ENCODE peak calls at places on chromosomes 7 and 10, in six cellular contexts. J is tibial nerve, U is ovary, S is stomach, P is heart left ventricle, M is IMR-90. W is an unnamed sample.

GRCh38 chr10:44874176-44874575 is 37.0 kb upstream of the TMEM72 start:
- DNase-seq in M (no peak), J (no peak), P (no peak), S (peak; percentile 74), U (no peak), W (peak; percentile 88)

GRCh38 chr7:66366701-66367100 is 161.6 kb downstream of the TPST1 start:
- DNase-seq in U (no peak), M (no peak), P (no peak), S (no peak), J (no peak), W (no peak)

GRCh38 chr10:77240042-77240619 is 397.5 kb downstream of the KCNMA1 start:
- DNase-seq in J (no peak), S (no peak), U (no peak), M (peak; percentile 70), P (no peak), W (no peak)

GRCh38 chr10:117461766-117462423 is 80.7 kb upstream of the EMX2 start:
- DNase-seq in P (no peak), S (no peak), U (peak; percentile 29), M (peak; percentile 37), J (peak; percentile 31), W (no peak)

GRCh38 chr10:106107711-106108110 is 1056.8 kb downstream of the SORCS1 start:
- DNase-seq in P (no peak), M (no peak), S (no peak), U (no peak), J (no peak), W (no peak)

GRCh38 chr10:78614267-78614666 is 454.5 kb upstream of the ZMIZ1 start:
- DNase-seq in M (no peak), S (no peak), J (no peak), P (no peak), U (no peak), W (no peak)

GRCh38 chr7:75772081-75773077 is at the start of gene CCL26:
- DNase-seq in P (peak; percentile 15), U (peak; percentile 58), S (peak; percentile 26), M (peak; percentile 79), J (peak; percentile 77), W (peak; percentile 12)

GRCh38 chr10:112203328-112204076 is 19.9 kb upstream of the GPAM start:
- DNase-seq in S (no peak), J (no peak), U (no peak), P (no peak), M (peak; percentile 46), W (no peak)

GRCh38 chr10:125633517-125633999 is 49.4 kb downstream of the TEX36 start:
- DNase-seq in P (no peak), S (no peak), M (no peak), U (no peak), J (no peak), W (no peak)

GRCh38 chr10:61503051-61503450 is 49.9 kb upstream of the TMEM26 start:
- DNase-seq in S (no peak), U (no peak), M (peak; percentile 58), P (no peak), J (no peak), W (no peak)

GRCh38 chr7:42144253-42145002 is 92.6 kb downstream of the GLI3 start:
- DNase-seq in J (no peak), M (peak; percentile 29), S (no peak), U (no peak), P (no peak), W (no peak)

GRCh38 chr10:58791137-58791536 is 278.5 kb downstream of the BICC1 start:
- DNase-seq in U (no peak), P (no peak), J (no peak), M (peak; percentile 55), S (no peak), W (no peak)

GRCh38 chr7:18958627-18959026 is 158.8 kb downstream of the TWIST1 start:
- DNase-seq in S (no peak), J (no peak), U (no peak), M (peak; percentile 85), P (no peak), W (no peak)

GRCh38 chr10:126905776-126906703 is 812 bp downstream of the DOCK1 start:
- DNase-seq in J (peak; percentile 18), P (peak; percentile 46), M (peak; percentile 52), U (peak; percentile 60), S (peak; percentile 33), W (peak; percentile 38)

GRCh38 chr10:1209355-1209979 is 153.3 kb downstream of the WDR37 start:
- DNase-seq in S (no peak), J (no peak), U (no peak), P (no peak), M (no peak), W (no peak)

GRCh38 chr7:6015917-6016652 is 7.0 kb downstream of the AIMP2 start:
- DNase-seq in U (peak; percentile 73), S (peak; percentile 78), P (peak; percentile 46), J (peak; percentile 70), M (peak; percentile 95), W (peak; percentile 96)

GRCh38 chr10:113665352-113665751 is 1.5 kb upstream of the NRAP start:
- DNase-seq in P (no peak), J (no peak), M (no peak), U (no peak), S (no peak), W (no peak)

GRCh38 chr7:130909161-130909836 is 175.3 kb upstream of the KLF14 start:
- DNase-seq in J (no peak), M (no peak), S (no peak), U (no peak), P (no peak), W (no peak)

GRCh38 chr7:120733143-120733542 is 124.8 kb downstream of the TSPAN12 start:
- DNase-seq in U (no peak), J (no peak), M (peak; percentile 96), P (no peak), S (no peak), W (no peak)

GRCh38 chr7:124459101-124460052 is 306.2 kb downstream of the GPR37 start:
- DNase-seq in S (no peak), M (peak; percentile 87), J (no peak), U (no peak), P (no peak), W (no peak)

GRCh38 chr7:128217030-128217805 is 23.9 kb upstream of the LEP start:
- DNase-seq in M (peak; percentile 52), U (no peak), J (no peak), S (no peak), P (no peak), W (no peak)

GRCh38 chr10:31749981-31750850 is 178.4 kb downstream of the ARHGAP12 start:
- DNase-seq in M (no peak), U (peak; percentile 67), S (no peak), J (peak; percentile 48), P (peak; percentile 60), W (peak; percentile 79)

GRCh38 chr7:24727165-24728120 is 29.8 kb downstream of the GSDME start:
- DNase-seq in M (no peak), P (no peak), S (no peak), J (no peak), U (no peak), W (no peak)

GRCh38 chr7:11638026-11638774 is 193.8 kb downstream of the THSD7A start:
- DNase-seq in M (no peak), S (no peak), U (no peak), P (no peak), J (no peak), W (no peak)

GRCh38 chr10:49153971-49154370 is 20.1 kb upstream of the FAM170B start:
- DNase-seq in J (no peak), M (peak; percentile 79), S (no peak), U (no peak), P (no peak), W (no peak)

GRCh38 chr7:127437241-127437640 is 44.7 kb upstream of the ZNF800 start:
- DNase-seq in P (no peak), U (no peak), J (no peak), M (no peak), S (no peak), W (no peak)

GRCh38 chr7:84524714-84525694 is 330.4 kb upstream of the SEMA3A start:
- DNase-seq in J (no peak), S (no peak), P (no peak), U (no peak), M (peak; percentile 88), W (no peak)

GRCh38 chr7:15723840-15724239 is 37.4 kb upstream of the MEOX2 start:
- DNase-seq in P (no peak), J (no peak), S (no peak), M (no peak), U (no peak), W (no peak)

GRCh38 chr7:138125119-138125518 is 48.9 kb downstream of the AKR1D1 start:
- DNase-seq in J (no peak), P (no peak), M (no peak), S (no peak), U (no peak), W (no peak)

GRCh38 chr7:88200793-88201192 is 19.0 kb downstream of the SRI start:
- DNase-seq in M (no peak), U (no peak), S (no peak), J (no peak), P (no peak), W (no peak)

DNA sequence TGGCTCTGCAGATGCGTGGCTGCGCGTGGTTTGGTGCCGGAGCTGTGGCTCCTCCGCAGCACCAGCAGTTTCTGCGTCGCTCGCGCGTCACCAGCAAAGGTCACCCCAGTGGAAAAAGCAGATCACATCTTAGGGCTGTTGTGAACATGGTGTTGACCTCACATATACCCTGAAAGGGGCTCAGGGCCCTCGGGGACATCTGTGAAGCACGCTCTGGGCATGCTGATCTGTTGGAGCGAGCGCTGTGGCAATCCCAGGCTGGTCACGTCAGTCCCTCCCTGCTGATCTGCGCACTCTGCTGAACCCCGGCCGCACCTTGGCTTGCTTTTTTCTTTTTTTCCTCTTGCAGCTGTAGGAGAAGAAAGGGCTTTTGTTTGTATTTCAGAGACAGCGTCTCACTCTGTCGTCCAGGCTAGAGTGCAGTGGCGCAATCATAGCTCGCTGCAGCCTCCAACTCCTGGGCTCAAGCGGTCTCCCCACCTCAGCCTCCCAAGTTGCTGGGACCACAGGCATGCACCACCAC is 33.3 kb upstream of the AP5Z1 start:
- DNase-seq in S (peak; percentile 49), M (no peak), U (no peak), J (no peak), P (no peak), W (no peak)
- TF ChIP-seq POLR2A in S (no peak), M (no peak), U (no peak), J (no peak), P (no peak), W (no peak)

GRCh38 chr7:2399848-2400587 is 3.4 kb upstream of the CHST12 start:
- DNase-seq in P (peak; percentile 86), U (peak; percentile 79), J (peak; percentile 83), M (peak; percentile 95), S (peak; percentile 86), W (peak; percentile 89)
- TF ChIP-seq POLR2A in P (no peak), U (no peak), J (no peak), M (no peak), S (no peak), W (no peak)

GRCh38 chr7:133654547-133654946 is 401.7 kb downstream of the EXOC4 start:
- DNase-seq in M (no peak), S (no peak), P (no peak), U (no peak), J (no peak), W (no peak)
- TF ChIP-seq POLR2A in M (no peak), S (no peak), P (no peak), U (no peak), J (no peak), W (no peak)

DNA sequence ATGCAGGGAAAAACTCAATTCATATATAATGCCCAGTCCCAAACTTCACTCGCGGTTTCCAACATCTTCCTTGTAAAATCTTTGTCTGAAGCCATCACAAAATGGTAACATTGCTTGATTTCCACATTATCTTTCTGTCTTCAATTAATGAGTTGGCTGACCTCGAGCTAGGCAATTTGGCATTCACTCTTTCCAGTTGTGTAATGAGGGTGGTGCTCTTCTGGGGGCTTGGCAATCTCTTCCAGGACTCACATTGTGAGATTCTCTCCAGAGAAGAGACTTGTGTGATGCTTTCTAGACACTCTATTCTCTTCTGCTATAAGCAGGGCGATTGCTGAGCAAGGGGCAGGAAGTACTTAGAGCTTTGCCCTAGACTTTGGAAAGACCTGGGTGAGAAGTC is 179.5 kb downstream of the JCAD start:
- DNase-seq in M (no peak), U (no peak), S (no peak), P (no peak), J (no peak), W (no peak)
- TF ChIP-seq POLR2A in M (no peak), U (no peak), S (no peak), P (no peak), J (no peak), W (no peak)

W was measured in thyroid gland.